ENCODE peak calls at places on chromosomes 2 and 18, in five cellular contexts. V, U, F, Q and I are unnamed samples.

GRCh38 chr2:140988597-140988996 is 1142.2 kb downstream of the LRP1B start:
- DNase-seq in V (no peak), U (no peak), F (no peak), Q (no peak), I (no peak)

GRCh38 chr2:3134026-3134571 is 243.5 kb downstream of the EIPR1 start:
- DNase-seq in V (no peak), U (peak; percentile 8), F (no peak), Q (no peak), I (no peak)

GRCh38 chr2:9494096-9494495 is 19.7 kb downstream of the IAH1 start:
- DNase-seq in V (no peak), U (no peak), F (no peak), Q (no peak), I (no peak)

GRCh38 chr2:3604207-3604877 is 9.4 kb downstream of the COLEC11 start:
- DNase-seq in V (no peak), U (no peak), F (peak; percentile 25), Q (no peak), I (no peak)

GRCh38 chr2:45596761-45597160 is 14.3 kb downstream of the SRBD1 start:
- DNase-seq in V (no peak), U (no peak), F (no peak), Q (no peak), I (no peak)

GRCh38 chr2:71884303-71885042 is 263.2 kb downstream of the CYP26B1 start:
- DNase-seq in V (peak; percentile 85), U (peak; percentile 52), F (peak; percentile 22), Q (no peak), I (no peak)

GRCh38 chr2:155663265-155663664 is 669.3 kb downstream of the NR4A2 start:
- DNase-seq in V (no peak), U (no peak), F (no peak), Q (no peak), I (no peak)

GRCh38 chr2:18781541-18782280 is 192.3 kb upstream of the NT5C1B start:
- DNase-seq in V (no peak), U (no peak), F (no peak), Q (no peak), I (no peak)

GRCh38 chr18:79218605-79219195 is 149.5 kb downstream of the ATP9B start:
- DNase-seq in V (no peak), U (no peak), F (no peak), Q (no peak), I (no peak)

GRCh38 chr2:216082805-216083204 is 1.1 kb downstream of the TMEM169 start:
- DNase-seq in V (no peak), U (no peak), F (peak; percentile 24), Q (no peak), I (no peak)

GRCh38 chr18:10226971-10227370 is 227.5 kb upstream of the APCDD1 start:
- DNase-seq in V (no peak), U (no peak), F (no peak), Q (no peak), I (no peak)

GRCh38 chr2:100317634-100318033 is 4.7 kb downstream of the LONRF2 start:
- DNase-seq in V (no peak), U (no peak), F (no peak), Q (no peak), I (no peak)

GRCh38 chr2:100321181-100321880 is 970 bp downstream of the LONRF2 start:
- DNase-seq in V (peak; percentile 80), U (peak; percentile 69), F (peak; percentile 74), Q (peak; percentile 25), I (peak; percentile 5)

GRCh38 chr2:100320547-100321180 is 1.6 kb downstream of the LONRF2 start:
- DNase-seq in V (peak; percentile 76), U (peak; percentile 38), F (peak; percentile 30), Q (no peak), I (no peak)

GRCh38 chr2:100327742-100328141 is 5.4 kb upstream of the LONRF2 start:
- DNase-seq in V (no peak), U (no peak), F (no peak), Q (no peak), I (no peak)

DNA sequence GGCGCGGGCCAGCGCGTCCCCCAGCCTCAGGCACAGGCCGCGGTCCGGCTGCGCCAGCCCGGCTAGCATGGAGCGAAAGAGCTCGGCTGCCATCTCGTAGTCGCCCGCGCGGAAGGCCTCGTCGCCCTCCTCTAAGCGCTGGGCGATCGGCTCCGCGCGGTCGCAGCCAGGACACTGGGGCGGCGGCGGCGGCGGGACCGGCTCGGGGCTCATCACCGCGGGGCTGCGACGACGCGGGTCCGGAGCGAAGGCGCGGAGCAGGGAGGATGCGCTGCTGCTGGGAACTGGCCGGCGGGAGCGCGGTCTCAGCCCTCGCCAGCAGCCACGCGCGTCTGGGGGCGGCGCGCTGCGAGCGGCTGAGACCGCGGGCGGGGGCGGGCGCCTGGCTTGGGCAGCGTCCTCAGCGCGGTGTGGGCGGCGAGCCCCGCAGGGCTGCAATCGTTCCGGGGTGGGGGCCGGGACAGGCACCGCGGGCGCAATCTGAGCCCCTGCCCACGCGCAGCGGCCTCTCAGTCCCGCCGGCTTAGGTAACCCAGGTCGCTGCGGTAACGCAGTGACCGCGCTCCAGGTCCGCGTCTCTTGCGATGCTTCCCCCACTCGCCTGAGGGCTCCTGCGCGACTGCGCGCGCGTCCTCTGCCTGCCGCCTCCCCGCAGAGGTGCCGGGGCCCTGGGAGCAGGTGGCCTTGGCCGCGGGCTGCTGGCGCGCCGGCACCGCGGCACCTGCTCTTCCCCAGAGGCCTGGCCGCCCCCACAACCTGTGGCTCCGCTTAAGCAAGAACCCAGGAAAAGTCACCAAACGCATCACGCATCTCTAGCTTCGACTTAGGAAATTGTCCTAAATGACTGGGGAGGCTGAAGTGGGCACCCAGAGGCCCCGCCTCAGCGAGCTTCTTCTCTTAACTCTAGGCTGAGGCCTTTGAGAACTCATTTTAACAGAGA is at the start of gene LONRF2:
- DNase-seq in V (peak; percentile 76), U (peak; percentile 65), F (peak; percentile 73), Q (peak; percentile 39), I (peak; percentile 16)
- H3K4me3 ChIP-seq in V (peak within 1 kb of the TSS; percentile 42), U (peak within 1 kb of the TSS; percentile 61), F (peak within 1 kb of the TSS; percentile 60), Q (peak within 1 kb of the TSS; percentile 72), I (peak within 1 kb of the TSS; percentile 33)

GRCh38 chr2:113281920-113282746 is 3.4 kb upstream of the PAX8 start:
- DNase-seq in V (peak; percentile 74), U (no peak), F (no peak), Q (no peak), I (no peak)
- H3K27ac ChIP-seq in V (peak overlapping the region; percentile 48), U (no peak overlapping the region), F (peak overlapping the region; percentile 91), Q (no peak overlapping the region), I (no peak overlapping the region)

GRCh38 chr18:55586841-55587240 is 1.2 kb downstream of the TCF4 start:
- DNase-seq in V (peak; percentile 57), U (no peak), F (no peak), Q (no peak), I (no peak)
- H3K4me3 ChIP-seq in V (peak overlapping the region; percentile 80), U (peak overlapping the region; percentile 63), F (no peak overlapping the region), Q (peak overlapping the region; percentile 80), I (peak overlapping the region; percentile 76)

GRCh38 chr2:231104115-231104713 is 20.6 kb downstream of the HTR2B start:
- DNase-seq in V (no peak), U (peak; percentile 41), F (peak; percentile 66), Q (peak; percentile 29), I (peak; percentile 69)
- H3K27ac ChIP-seq in V (peak overlapping the region; percentile 60), U (no peak overlapping the region), F (no peak overlapping the region), Q (no peak overlapping the region), I (no peak overlapping the region)

DNA sequence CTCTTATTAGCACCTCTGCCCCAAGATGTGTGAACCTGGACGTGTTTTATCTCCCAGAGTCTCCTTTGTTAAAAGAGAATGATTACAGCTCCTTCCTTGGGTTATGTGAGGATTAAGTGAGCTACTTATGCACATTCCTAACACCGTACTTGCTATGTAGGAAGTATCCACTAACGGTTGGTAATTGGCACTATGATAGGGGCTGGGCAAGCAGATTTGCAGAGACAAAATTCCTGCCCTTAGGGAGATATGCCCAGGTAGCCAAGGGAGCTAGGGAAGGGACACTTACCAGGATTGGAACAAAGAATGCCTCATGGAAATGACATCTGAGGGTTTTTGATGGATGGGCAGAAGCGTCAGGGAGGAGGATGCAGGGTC is 11.5 kb upstream of the ALPK2 start:
- DNase-seq in V (no peak), U (no peak), F (no peak), Q (no peak), I (no peak)
- H3K4me3 ChIP-seq in V (no peak overlapping the region), U (no peak overlapping the region), F (no peak overlapping the region), Q (no peak overlapping the region), I (no peak overlapping the region)